ENCODE peak calls at places on chromosomes 4 and X, in six cellular contexts. S is neural progenitor cell, Q is choroid plexus epithelial cell, T is A549, A is upper lobe of right lung, Z is GM20000. L is an unnamed sample.

GRCh38 chr4:22720091-22720490 is 27.4 kb downstream of the GBA3 start:
- DNase-seq in S (no peak), Q (peak), T (no peak), A (no peak), Z (no peak), L (no peak)

GRCh38 chr4:121408-122084 is 2.8 kb upstream of the ZNF718 start:
- DNase-seq in S (no peak), Q (no peak), T (no peak), A (no peak), Z (no peak), L (no peak)

GRCh38 chr4:149997881-149998421 is 80.3 kb upstream of the DCLK2 start:
- DNase-seq in S (no peak), Q (peak), T (peak), A (no peak), Z (no peak), L (peak)

GRCh38 chr4:177611974-177612664 is 169.9 kb upstream of the AGA start:
- DNase-seq in S (no peak), Q (no peak), T (no peak), A (no peak), Z (no peak), L (no peak)

GRCh38 chr4:132770776-132771175 is 378.3 kb upstream of the PCDH10 start:
- DNase-seq in S (no peak), Q (no peak), T (no peak), A (no peak), Z (no peak), L (no peak)

GRCh38 chrX:97309717-97310116 is 426.0 kb downstream of the RPA4 start:
- DNase-seq in S (no peak), Q (no peak), T (no peak), A (no peak), Z (no peak), L (no peak)

GRCh38 chr4:88335092-88335665 is 43.5 kb upstream of the HERC6 start:
- DNase-seq in S (peak), Q (peak), T (no peak), A (no peak), Z (no peak), L (no peak)

GRCh38 chrX:6574762-6575161 is 39.8 kb upstream of the VCX3A start:
- DNase-seq in S (peak), Q (no peak), T (no peak), A (no peak), Z (no peak), L (no peak)

GRCh38 chr4:963276-964225 is 9.8 kb downstream of the DGKQ start:
- DNase-seq in S (no peak), Q (no peak), T (no peak), A (no peak), Z (no peak), L (no peak)

GRCh38 chrX:124641737-124642491 is 295.6 kb downstream of the SH2D1A start:
- DNase-seq in S (no peak), Q (no peak), T (no peak), A (no peak), Z (no peak), L (no peak)

GRCh38 chr4:156377036-156377700 is 423.5 kb upstream of the CTSO start:
- DNase-seq in S (no peak), Q (peak), T (no peak), A (no peak), Z (no peak), L (no peak)

GRCh38 chr4:8557151-8558076 is 22.8 kb upstream of the GPR78 start:
- DNase-seq in S (no peak), Q (no peak), T (no peak), A (peak), Z (no peak), L (no peak)

GRCh38 chr4:77619408-77619807 is 13.8 kb downstream of the CXCL13 start:
- DNase-seq in S (no peak), Q (peak), T (no peak), A (no peak), Z (no peak), L (peak)

GRCh38 chr4:141913928-141914327 is 277.5 kb downstream of the IL15 start:
- DNase-seq in S (no peak), Q (peak), T (no peak), A (no peak), Z (no peak), L (no peak)

GRCh38 chr4:68576272-68577100 is at the start of gene UGT2B17:
- DNase-seq in S (no peak), Q (no peak), T (no peak), A (no peak), Z (no peak), L (no peak)

GRCh38 chr4:79121875-79122358 is 182.7 kb upstream of the PAQR3 start:
- DNase-seq in S (no peak), Q (no peak), T (no peak), A (no peak), Z (no peak), L (no peak)

GRCh38 chrX:84187501-84188319 is at the start of gene RPS6KA6:
- DNase-seq in S (peak), Q (peak), T (peak), A (peak), Z (no peak), L (peak)

GRCh38 chrX:81120936-81121351 is 80.8 kb downstream of the HMGN5 start:
- DNase-seq in S (peak), Q (peak), T (peak), A (no peak), Z (peak), L (peak)

GRCh38 chrX:11641368-11641767 is 24.4 kb downstream of the ARHGAP6 start:
- DNase-seq in S (no peak), Q (peak), T (no peak), A (no peak), Z (no peak), L (no peak)

GRCh38 chr4:118270492-118270891 is 82.3 kb downstream of the PRSS12 start:
- DNase-seq in S (peak), Q (peak), T (peak), A (no peak), Z (peak), L (no peak)

GRCh38 chr4:149781150-149781549 is 34.5 kb downstream of the IQCM start:
- DNase-seq in S (no peak), Q (peak), T (no peak), A (no peak), Z (no peak), L (no peak)

GRCh38 chr4:110616162-110617062 is 6.5 kb downstream of the PITX2 start:
- DNase-seq in S (no peak), Q (no peak), T (no peak), A (no peak), Z (no peak), L (no peak)

GRCh38 chrX:12469296-12469695 is 321.9 kb upstream of the PRPS2 start:
- DNase-seq in S (no peak), Q (no peak), T (no peak), A (no peak), Z (no peak), L (peak)

GRCh38 chrX:129693343-129693742 is 38.6 kb upstream of the APLN start:
- DNase-seq in S (no peak), Q (no peak), T (no peak), A (no peak), Z (no peak), L (no peak)

GRCh38 chr4:21768349-21769310 is 179.9 kb downstream of the KCNIP4 start:
- DNase-seq in S (peak), Q (peak), T (no peak), A (no peak), Z (peak), L (peak)

GRCh38 chrX:2782171-2782570 is 30.3 kb downstream of the XG start:
- DNase-seq in S (no peak), Q (no peak), T (no peak), A (no peak), Z (no peak), L (no peak)

GRCh38 chr4:20297246-20297645 is 45.5 kb downstream of the SLIT2 start:
- DNase-seq in S (no peak), Q (no peak), T (no peak), A (no peak), Z (no peak), L (no peak)

DNA sequence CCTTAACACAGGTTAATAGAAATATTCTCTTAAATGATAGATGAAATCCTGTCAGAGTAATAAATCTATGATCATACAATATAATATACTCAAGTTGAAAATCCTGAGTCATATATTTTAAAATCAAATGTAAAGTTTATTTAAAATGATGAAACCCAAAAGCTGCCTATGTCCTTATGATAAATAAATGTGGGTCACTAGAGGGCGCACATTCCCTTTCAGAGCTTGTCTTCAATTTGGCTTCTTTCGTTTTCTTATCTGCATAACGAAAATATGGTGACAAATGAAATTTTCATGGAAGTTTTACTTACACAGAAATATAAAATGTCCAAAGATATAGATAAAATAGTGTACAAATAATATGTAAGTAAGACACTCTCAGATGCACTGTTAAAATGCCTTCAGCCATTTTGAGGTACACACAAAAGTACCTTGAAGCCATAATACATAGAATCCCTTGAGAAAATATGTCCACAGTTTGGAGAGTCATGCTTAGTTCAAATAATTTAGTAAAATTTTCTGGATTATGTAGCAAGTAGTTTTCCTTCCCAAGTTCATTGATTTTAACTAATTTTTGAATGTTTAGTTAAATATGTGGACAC is 680.4 kb downstream of the DMD start:
- DNase-seq in S (peak), Q (peak), T (no peak), A (no peak), Z (peak), L (peak)
- TF ChIP-seq CTCF in S (peak), Q (peak), T (peak), A (peak), Z (no peak), L (peak)

GRCh38 chr4:163679189-163679588 is 184.7 kb downstream of the TMA16 start:
- DNase-seq in S (peak), Q (peak), T (peak), A (no peak), Z (peak), L (peak)
- TF ChIP-seq CTCF in S (peak), Q (peak), T (peak), A (no peak), Z (peak), L (no peak)

GRCh38 chr4:83083925-83084475 is 30.5 kb downstream of the PLAC8 start:
- DNase-seq in S (no peak), Q (no peak), T (no peak), A (no peak), Z (no peak), L (no peak)

GRCh38 chr4:83082777-83083176 is 31.8 kb downstream of the PLAC8 start:
- DNase-seq in S (no peak), Q (no peak), T (no peak), A (no peak), Z (no peak), L (no peak)
- TF ChIP-seq CTCF in S (no peak), Q (no peak), T (no peak), A (no peak), Z (no peak), L (no peak)

GRCh38 chrX:18899796-18900380 is 84.0 kb downstream of the PHKA2 start:
- DNase-seq in S (peak), Q (peak), T (peak), A (no peak), Z (peak), L (no peak)
- TF ChIP-seq CTCF in S (peak), Q (peak), T (peak), A (peak), Z (no peak), L (no peak)

GRCh38 chr4:74104145-74104544 is 5.2 kb upstream of the CXCL2 start:
- DNase-seq in S (no peak), Q (peak), T (no peak), A (no peak), Z (no peak), L (no peak)

GRCh38 chr4:74097631-74098550 is 1.1 kb downstream of the CXCL2 start:
- DNase-seq in S (no peak), Q (peak), T (no peak), A (no peak), Z (no peak), L (peak)

GRCh38 chr4:74098628-74098995 is 383 bp downstream of the CXCL2 start:
- DNase-seq in S (no peak), Q (peak), T (no peak), A (peak), Z (no peak), L (no peak)

GRCh38 chr4:74097161-74097560 is 1.8 kb downstream of the CXCL2 start:
- DNase-seq in S (no peak), Q (peak), T (no peak), A (no peak), Z (no peak), L (no peak)

DNA sequence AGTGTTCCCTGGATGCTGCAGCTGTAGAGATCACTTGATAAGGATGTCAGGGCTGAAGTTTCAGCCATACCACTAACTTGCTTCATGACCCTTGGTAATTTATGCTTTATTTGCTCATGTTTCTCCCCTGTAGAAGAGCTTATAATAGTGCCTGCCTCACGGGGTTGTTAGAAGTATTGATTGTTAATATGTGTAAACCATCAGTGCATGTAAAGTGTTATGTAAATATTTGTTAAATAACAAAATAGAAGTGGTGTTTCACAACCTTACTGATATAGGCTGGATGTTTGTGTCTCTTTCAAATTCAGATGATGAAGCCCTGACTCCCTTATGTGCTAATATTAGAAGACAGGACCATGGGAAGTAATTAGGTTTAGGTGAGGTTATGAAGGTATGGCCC is 1.5 kb upstream of the CXCL2 start:
- DNase-seq in S (no peak), Q (no peak), T (no peak), A (no peak), Z (no peak), L (no peak)
- TF ChIP-seq CTCF in S (no peak), Q (no peak), T (no peak), A (no peak), Z (no peak), L (no peak)

GRCh38 chrX:141278306-141278705 is 36.0 kb upstream of the SPANXC start:
- DNase-seq in S (peak), Q (peak), T (no peak), A (no peak), Z (no peak), L (peak)
- TF ChIP-seq CTCF in S (peak), Q (peak), T (peak), A (peak), Z (no peak), L (no peak)

GRCh38 chr4:4888695-4889094 is 29.2 kb downstream of the MSX1 start:
- DNase-seq in S (no peak), Q (no peak), T (no peak), A (no peak), Z (no peak), L (no peak)
- TF ChIP-seq CTCF in S (no peak), Q (no peak), T (no peak), A (no peak), Z (no peak), L (no peak)

DNA sequence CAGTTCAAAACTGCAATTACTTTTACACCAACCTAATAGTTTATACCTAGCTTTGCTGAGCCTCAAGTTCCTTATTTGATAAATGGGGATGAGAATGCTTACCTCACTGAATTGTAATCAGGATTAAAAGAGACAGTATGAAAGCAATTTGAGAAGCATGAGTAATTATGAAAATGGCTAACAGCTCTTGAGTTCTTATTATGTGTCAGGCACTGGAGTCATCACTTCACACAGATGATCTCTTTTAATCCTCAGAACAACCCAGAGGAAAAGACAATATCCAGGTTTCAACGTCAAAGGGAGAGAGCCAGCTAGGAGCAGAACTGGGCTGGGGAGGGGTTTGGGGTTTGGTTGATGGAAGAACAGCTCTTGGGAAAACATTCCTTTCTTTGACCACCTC is 221.0 kb upstream of the NWD2 start:
- DNase-seq in S (no peak), Q (no peak), T (no peak), A (no peak), Z (no peak), L (no peak)
- TF ChIP-seq CTCF in S (no peak), Q (no peak), T (no peak), A (no peak), Z (no peak), L (no peak)